ENCODE peak calls at places on chromosomes 6 and 20, in ten cellular contexts. Z is SJSA1; M is K562; X is neural progenitor cell; G is HepG2; I is IMR-90; D is CD8-positive, alpha-beta T cell; O is HCT116; A is hepatocyte; H is sigmoid colon. T is an unnamed sample. For H3K4me1, the result is how much of the 10 kb centered on the place peaks cover.

GRCh38 chr6:6916598-6916997 is 191.2 kb upstream of the RREB1 start:
- DNase-seq in Z (no peak), M (no peak), X (no peak), G (no peak), I (no peak), D (no peak), O (no peak), A (no peak), H (no peak), T (no peak)

GRCh38 chr6:90406142-90406794 is 109.6 kb upstream of the BACH2 start:
- DNase-seq in Z (peak), M (peak), X (no peak), G (peak), I (peak), D (no peak), O (peak), A (peak), H (no peak), T (no peak)

GRCh38 chr6:106913676-106914280 is 60.8 kb downstream of the CD24 start:
- DNase-seq in Z (peak), M (no peak), X (no peak), G (peak), I (no peak), D (no peak), O (no peak), A (peak), H (no peak), T (no peak)

GRCh38 chr6:408599-409102 is 17.1 kb downstream of the IRF4 start:
- DNase-seq in Z (peak), M (peak), X (peak), G (peak), I (peak), D (no peak), O (peak), A (peak), H (no peak), T (peak)

GRCh38 chr20:4665591-4665990 is 56.1 kb upstream of the PRND start:
- DNase-seq in Z (no peak), M (no peak), X (no peak), G (no peak), I (no peak), D (no peak), O (no peak), A (no peak), H (no peak), T (no peak)

GRCh38 chr6:10258341-10258740 is 156.5 kb downstream of the TFAP2A start:
- DNase-seq in Z (no peak), M (no peak), X (no peak), G (no peak), I (no peak), D (no peak), O (no peak), A (no peak), H (no peak), T (no peak)

GRCh38 chr6:105941616-105942412 is 144.3 kb upstream of the PRDM1 start:
- DNase-seq in Z (no peak), M (no peak), X (no peak), G (no peak), I (peak), D (no peak), O (no peak), A (no peak), H (no peak), T (no peak)

GRCh38 chr6:2478200-2478599 is 232.8 kb upstream of the GMDS start:
- DNase-seq in Z (peak), M (no peak), X (no peak), G (no peak), I (peak), D (no peak), O (no peak), A (no peak), H (no peak), T (peak)

GRCh38 chr6:168452685-168453377 is 11.8 kb downstream of the SMOC2 start:
- DNase-seq in Z (no peak), M (no peak), X (no peak), G (no peak), I (no peak), D (no peak), O (no peak), A (no peak), H (no peak), T (no peak)

GRCh38 chr6:155782320-155782730 is 326.7 kb upstream of the NOX3 start:
- DNase-seq in Z (peak), M (no peak), X (no peak), G (no peak), I (peak), D (no peak), O (peak), A (peak), H (no peak), T (no peak)

GRCh38 chr6:99993533-99994251 is at the start of gene MCHR2:
- DNase-seq in Z (no peak), M (no peak), X (peak), G (no peak), I (no peak), D (no peak), O (no peak), A (peak), H (no peak), T (no peak)

GRCh38 chr6:169970306-169970988 is 219.0 kb downstream of the ERMARD start:
- DNase-seq in Z (no peak), M (no peak), X (no peak), G (no peak), I (no peak), D (peak), O (no peak), A (no peak), H (peak), T (no peak)

GRCh38 chr6:46053034-46053933 is 37.6 kb upstream of the CLIC5 start:
- DNase-seq in Z (no peak), M (no peak), X (no peak), G (no peak), I (no peak), D (no peak), O (no peak), A (peak), H (no peak), T (peak)

GRCh38 chr6:2502096-2502997 is 248.4 kb downstream of the MYLK4 start:
- DNase-seq in Z (peak), M (no peak), X (peak), G (peak), I (no peak), D (no peak), O (no peak), A (no peak), H (no peak), T (no peak)

GRCh38 chr20:59822291-59823029 is 111.0 kb downstream of the SYCP2 start:
- DNase-seq in Z (no peak), M (no peak), X (no peak), G (no peak), I (no peak), D (no peak), O (no peak), A (no peak), H (no peak), T (no peak)

GRCh38 chr6:52509281-52510212 is 67.3 kb downstream of the TRAM2 start:
- DNase-seq in Z (peak), M (no peak), X (no peak), G (no peak), I (no peak), D (no peak), O (no peak), A (no peak), H (no peak), T (no peak)

GRCh38 chr6:130324657-130325056 is 41.2 kb upstream of the TMEM200A start:
- DNase-seq in Z (no peak), M (no peak), X (no peak), G (no peak), I (peak), D (no peak), O (no peak), A (no peak), H (no peak), T (no peak)

GRCh38 chr6:75752365-75752764 is 3.3 kb downstream of the MYO6 start:
- DNase-seq in Z (no peak), M (no peak), X (no peak), G (peak), I (peak), D (no peak), O (no peak), A (peak), H (no peak), T (peak)

GRCh38 chr20:53425481-53425880 is 168.2 kb downstream of the ZNF217 start:
- DNase-seq in Z (no peak), M (no peak), X (no peak), G (no peak), I (no peak), D (no peak), O (no peak), A (no peak), H (no peak), T (no peak)

GRCh38 chr6:1311400-1312192 is at the start of gene FOXQ1:
- DNase-seq in Z (peak), M (no peak), X (peak), G (peak), I (peak), D (no peak), O (peak), A (peak), H (no peak), T (peak)

GRCh38 chr6:112018619-112019416 is 35.1 kb upstream of the CCN6 start:
- DNase-seq in Z (peak), M (no peak), X (no peak), G (peak), I (no peak), D (no peak), O (no peak), A (no peak), H (no peak), T (peak)

GRCh38 chr20:53828673-53829085 is 235.0 kb upstream of the ZNF217 start:
- DNase-seq in Z (peak), M (peak), X (peak), G (no peak), I (peak), D (no peak), O (peak), A (peak), H (peak), T (peak)

GRCh38 chr6:7138921-7139358 is 31.2 kb downstream of the RREB1 start:
- DNase-seq in Z (no peak), M (no peak), X (peak), G (peak), I (no peak), D (no peak), O (peak), A (peak), H (no peak), T (peak)

GRCh38 chr6:152976749-152977148 is 6.1 kb downstream of the FBXO5 start:
- DNase-seq in Z (no peak), M (no peak), X (peak), G (no peak), I (no peak), D (no peak), O (no peak), A (no peak), H (no peak), T (no peak)

GRCh38 chr6:90072501-90072900 is 178.2 kb downstream of the GJA10 start:
- DNase-seq in Z (no peak), M (no peak), X (no peak), G (no peak), I (no peak), D (no peak), O (no peak), A (no peak), H (no peak), T (no peak)

GRCh38 chr6:70520575-70520974 is 46.2 kb upstream of the SDHAF4 start:
- DNase-seq in Z (no peak), M (peak), X (no peak), G (peak), I (peak), D (no peak), O (no peak), A (peak), H (no peak), T (no peak)

GRCh38 chr6:139409026-139409425 is 34.6 kb upstream of the CITED2 start:
- DNase-seq in Z (peak), M (no peak), X (no peak), G (no peak), I (peak), D (no peak), O (no peak), A (no peak), H (no peak), T (no peak)

GRCh38 chr20:52150440-52151258 is 40.9 kb downstream of the ZFP64 start:
- DNase-seq in Z (peak), M (peak), X (peak), G (peak), I (peak), D (no peak), O (peak), A (peak), H (no peak), T (peak)

GRCh38 chr6:70394518-70395300 is 18.6 kb upstream of the FAM135A start:
- DNase-seq in Z (no peak), M (peak), X (no peak), G (no peak), I (no peak), D (no peak), O (no peak), A (peak), H (no peak), T (no peak)

DNA sequence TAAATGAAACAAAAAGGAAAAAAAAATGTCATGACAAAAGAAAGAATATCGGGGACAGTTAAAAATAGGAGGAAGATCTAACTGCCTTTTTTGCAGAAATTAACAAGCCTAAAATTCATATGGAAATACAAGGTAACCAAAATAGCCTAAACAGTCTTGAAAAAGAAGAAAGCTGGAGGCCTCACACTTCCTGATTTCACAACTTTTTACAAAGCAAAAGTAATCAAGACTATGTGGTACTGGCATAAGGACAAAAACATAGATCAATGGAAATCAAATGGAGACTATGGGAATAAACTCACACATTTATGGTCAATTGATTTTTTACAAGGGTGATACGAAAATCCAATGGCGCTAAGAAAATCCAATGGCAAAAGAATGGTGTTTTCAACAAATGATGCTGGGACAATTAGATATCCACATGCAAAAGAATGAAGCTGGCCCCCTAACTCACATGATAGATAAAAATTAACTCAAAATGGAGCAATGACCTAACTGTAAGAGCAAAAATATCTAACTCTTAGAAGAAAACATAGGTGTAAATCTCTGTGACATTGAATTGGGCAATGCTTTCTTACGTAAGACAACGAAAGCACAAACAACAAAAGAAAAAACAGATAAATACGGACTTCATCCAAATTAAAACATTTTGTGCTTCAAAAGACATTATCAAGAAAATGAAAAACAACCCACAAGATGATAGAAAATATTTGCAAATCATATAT is 24.5 kb downstream of the MAP3K5 start:
- DNase-seq in Z (no peak), M (no peak), X (no peak), G (no peak), I (no peak), D (no peak), O (no peak), A (no peak), H (no peak), T (no peak)
- H3K4me1 ChIP-seq in Z (under half), M (under half), X (under half), G (under half), I (under half), D (under half), O (under half), A (under half), H (under half), T (under half)

GRCh38 chr6:114281496-114281895 is 61.3 kb downstream of the HS3ST5 start:
- DNase-seq in Z (no peak), M (no peak), X (no peak), G (no peak), I (no peak), D (no peak), O (no peak), A (no peak), H (no peak), T (no peak)
- H3K4me3 ChIP-seq in Z (no peak), M (no peak), X (no peak), G (no peak), I (no peak), D (no peak), O (no peak), A (no peak), H (no peak), T (no peak)

GRCh38 chr20:10554285-10554684 is 119.2 kb downstream of the SLX4IP start:
- DNase-seq in Z (no peak), M (no peak), X (no peak), G (no peak), I (no peak), D (no peak), O (no peak), A (no peak), H (no peak), T (no peak)

GRCh38 chr20:10555865-10556308 is 117.9 kb downstream of the JAG1 start:
- DNase-seq in Z (peak), M (no peak), X (no peak), G (peak), I (peak), D (no peak), O (no peak), A (no peak), H (no peak), T (no peak)

GRCh38 chr20:10551732-10552724 is 116.9 kb downstream of the SLX4IP start:
- DNase-seq in Z (no peak), M (no peak), X (peak), G (no peak), I (no peak), D (no peak), O (no peak), A (no peak), H (no peak), T (no peak)

GRCh38 chr20:10555393-10555792 is 118.4 kb downstream of the JAG1 start:
- DNase-seq in Z (no peak), M (no peak), X (no peak), G (no peak), I (no peak), D (no peak), O (no peak), A (no peak), H (no peak), T (no peak)

DNA sequence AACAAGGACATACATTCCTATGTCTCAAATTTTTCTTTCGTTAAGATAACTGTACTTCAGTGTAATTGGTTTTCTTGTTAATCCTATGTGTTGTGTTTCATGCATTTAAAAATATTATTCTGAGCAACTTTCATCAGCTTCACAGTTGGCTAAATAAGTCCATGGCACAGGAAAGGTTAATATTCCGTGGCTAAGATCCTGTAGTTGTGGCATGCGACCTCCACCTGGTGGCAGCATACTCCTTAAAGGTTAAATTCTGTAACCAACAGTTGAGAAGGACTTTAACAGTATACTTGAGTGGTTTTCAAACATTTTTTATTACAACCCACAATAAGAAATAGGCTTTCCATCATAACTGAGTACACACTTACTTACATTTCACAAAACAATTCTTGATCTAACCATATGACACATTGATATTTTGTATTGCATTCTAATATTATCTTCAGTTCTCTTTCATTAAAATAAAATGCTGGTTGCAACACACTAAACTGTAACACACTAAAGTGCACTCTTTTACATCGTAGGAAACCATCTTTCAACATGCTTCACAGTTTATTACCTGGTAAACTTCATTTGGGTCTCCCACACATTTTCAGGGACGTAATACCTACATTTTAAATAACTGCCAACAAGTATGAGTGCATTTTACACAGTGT is 118.3 kb downstream of the SLX4IP start:
- DNase-seq in Z (peak), M (peak), X (peak), G (peak), I (peak), D (no peak), O (no peak), A (peak), H (peak), T (peak)
- H3K4me1 ChIP-seq in Z (under half), M (under half), X (half or more), G (half or more), I (under half), D (under half), O (half or more), A (under half), H (under half), T (under half)

GRCh38 chr6:160344281-160344680 is 3.9 kb upstream of the SLC22A3 start:
- DNase-seq in Z (no peak), M (no peak), X (no peak), G (no peak), I (no peak), D (no peak), O (no peak), A (no peak), H (no peak), T (no peak)

GRCh38 chr6:160349837-160350236 is 1.7 kb downstream of the SLC22A3 start:
- DNase-seq in Z (no peak), M (no peak), X (no peak), G (no peak), I (no peak), D (no peak), O (no peak), A (no peak), H (no peak), T (no peak)

GRCh38 chr6:160348552-160349441 is 619 bp downstream of the SLC22A3 start:
- DNase-seq in Z (no peak), M (no peak), X (peak), G (peak), I (no peak), D (no peak), O (no peak), A (peak), H (no peak), T (peak)

GRCh38 chr6:160348209-160348551 is at the start of gene SLC22A3:
- DNase-seq in Z (no peak), M (no peak), X (peak), G (no peak), I (no peak), D (no peak), O (no peak), A (peak), H (peak), T (no peak)

DNA sequence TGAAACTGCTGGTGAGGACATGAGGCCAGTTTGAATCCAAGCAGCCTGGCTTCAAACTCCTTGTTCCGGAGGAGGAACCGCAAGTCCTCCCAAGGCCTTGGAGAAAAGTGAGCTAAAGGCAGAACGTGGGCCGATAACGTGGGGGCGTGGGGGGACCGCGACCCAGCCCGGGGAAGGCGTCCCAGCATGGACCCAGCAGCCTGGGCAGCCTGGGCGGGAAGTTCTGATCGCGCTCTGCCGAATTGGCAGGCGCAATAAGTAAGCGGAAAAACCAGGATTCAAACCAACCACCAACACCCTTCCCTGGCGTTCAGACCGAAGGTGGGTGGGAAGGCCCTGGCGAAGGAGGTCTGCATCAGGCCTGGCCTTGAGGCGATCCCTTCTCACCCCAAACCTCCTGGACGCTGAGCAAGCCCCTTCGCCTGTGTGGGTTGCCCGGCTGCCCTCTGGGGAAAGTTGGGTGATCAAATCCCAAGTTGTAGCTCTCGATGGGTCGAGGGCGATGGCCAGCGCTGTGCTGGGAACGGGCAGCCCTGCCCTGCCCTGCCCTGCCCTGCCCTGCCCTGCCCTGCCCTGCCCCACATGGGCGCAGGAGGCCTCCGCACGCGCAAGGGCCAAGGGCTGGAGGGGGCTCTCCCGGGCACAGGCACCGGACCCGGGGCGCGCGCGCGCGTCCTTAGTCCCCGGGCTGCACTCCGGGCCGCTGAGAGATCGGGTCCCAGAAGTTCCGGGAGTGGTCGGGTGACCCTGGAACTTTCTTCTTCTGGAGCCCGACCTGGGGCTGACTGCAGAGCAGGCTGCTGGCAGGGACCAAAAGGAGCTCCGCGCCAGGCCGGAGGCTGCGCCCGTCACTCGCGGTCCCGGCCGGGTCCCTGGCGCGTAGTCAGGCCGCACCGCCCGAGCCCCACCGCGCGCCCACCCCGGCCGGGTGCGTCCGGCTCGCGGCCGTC is 644 bp upstream of the SLC22A3 start:
- DNase-seq in Z (no peak), M (no peak), X (no peak), G (no peak), I (no peak), D (no peak), O (no peak), A (no peak), H (no peak), T (no peak)
- H3K4me3 ChIP-seq in Z (no peak), M (no peak), X (peak), G (peak), I (no peak), D (no peak), O (no peak), A (peak), H (peak), T (no peak)

GRCh38 chr6:86563197-86563596 is 374.1 kb upstream of the HTR1E start:
- DNase-seq in Z (no peak), M (no peak), X (no peak), G (no peak), I (no peak), D (no peak), O (no peak), A (no peak), H (no peak), T (no peak)

GRCh38 chr6:86558318-86558717 is 379.0 kb upstream of the HTR1E start:
- DNase-seq in Z (no peak), M (no peak), X (no peak), G (no peak), I (no peak), D (no peak), O (no peak), A (no peak), H (no peak), T (no peak)
- H3K4me1 ChIP-seq in Z (under half), M (under half), X (under half), G (under half), I (under half), D (under half), O (under half), A (under half), H (under half), T (under half)